ENCODE peak calls at places on chromosomes 13 and 19, in nine cellular contexts. N is Daoy; T is caudate nucleus; C is central memory CD4-positive, alpha-beta T cell; F is NCI-H748 treated with DMSO at 0.1 percent for 48 hours; J is T-helper 1 cell; X is hepatocyte; Q is T-helper 9 cell; B is mesenchymal stem cell. Y is an unnamed sample.

GRCh38 chr13:62919491-62919890 is 1503.8 kb upstream of the PCDH20 start:
- DNase-seq in N (no peak), T (no peak), C (no peak), F (no peak), J (no peak), X (no peak), Q (no peak), B (no peak), Y (no peak)

GRCh38 chr19:1945899-1946298 is 4.9 kb downstream of the CSNK1G2 start:
- DNase-seq in N (peak; percentile 43), T (no peak), C (peak; percentile 21), F (no peak), J (peak; percentile 28), X (peak; percentile 53), Q (no peak), B (peak; percentile 44), Y (no peak)

GRCh38 chr13:85261757-85262346 is 537.4 kb downstream of the SLITRK6 start:
- DNase-seq in N (no peak), T (no peak), C (no peak), F (no peak), J (no peak), X (peak; percentile 20), Q (no peak), B (peak; percentile 33), Y (no peak)

GRCh38 chr13:29502391-29503008 is 93.0 kb downstream of the SLC7A1 start:
- DNase-seq in N (no peak), T (no peak), C (no peak), F (no peak), J (no peak), X (no peak), Q (no peak), B (no peak), Y (no peak)

GRCh38 chr13:114268344-114269280 is 12.8 kb upstream of the UPF3A start:
- DNase-seq in N (no peak), T (no peak), C (no peak), F (no peak), J (no peak), X (no peak), Q (no peak), B (no peak), Y (no peak)

GRCh38 chr19:5539431-5539833 is 28.3 kb downstream of the TINCR start:
- DNase-seq in N (no peak), T (no peak), C (no peak), F (no peak), J (no peak), X (no peak), Q (no peak), B (no peak), Y (no peak)

GRCh38 chr13:33263484-33263883 is 22.1 kb downstream of the STARD13 start:
- DNase-seq in N (no peak), T (no peak), C (no peak), F (no peak), J (no peak), X (no peak), Q (no peak), B (no peak), Y (no peak)

GRCh38 chr13:107864543-107865460 is 350.5 kb downstream of the LIG4 start:
- DNase-seq in N (peak; percentile 51), T (no peak), C (no peak), F (peak; percentile 83), J (no peak), X (peak; percentile 84), Q (no peak), B (peak; percentile 87), Y (no peak)

GRCh38 chr19:15324791-15325519 is 7.4 kb downstream of the BRD4 start:
- DNase-seq in N (no peak), T (no peak), C (no peak), F (no peak), J (no peak), X (no peak), Q (no peak), B (no peak), Y (no peak)

GRCh38 chr13:29936051-29936813 is 85.8 kb upstream of the UBL3 start:
- DNase-seq in N (no peak), T (peak; percentile 69), C (no peak), F (no peak), J (no peak), X (no peak), Q (no peak), B (no peak), Y (no peak)

GRCh38 chr13:51869921-51870320 is 8.2 kb downstream of the CCDC70 start:
- DNase-seq in N (no peak), T (no peak), C (no peak), F (no peak), J (no peak), X (no peak), Q (no peak), B (no peak), Y (no peak)

GRCh38 chr19:52170304-52170703 is 1.1 kb downstream of the ZNF836 start:
- DNase-seq in N (no peak), T (no peak), C (no peak), F (no peak), J (no peak), X (no peak), Q (no peak), B (peak; percentile 18), Y (no peak)

GRCh38 chr13:73943137-73943964 is 190.9 kb downstream of the KLF12 start:
- DNase-seq in N (no peak), T (no peak), C (peak; percentile 55), F (no peak), J (no peak), X (no peak), Q (no peak), B (no peak), Y (no peak)

GRCh38 chr19:54114340-54114826 is 1.1 kb downstream of the TFPT start:
- DNase-seq in N (peak; percentile 78), T (no peak), C (peak; percentile 59), F (no peak), J (peak; percentile 41), X (peak; percentile 45), Q (peak; percentile 40), B (no peak), Y (no peak)

GRCh38 chr13:35888327-35888940 is 242.7 kb downstream of the DCLK1 start:
- DNase-seq in N (peak; percentile 36), T (no peak), C (no peak), F (peak; percentile 92), J (no peak), X (peak; percentile 17), Q (no peak), B (no peak), Y (no peak)

GRCh38 chr13:37058801-37059135 is 720 bp downstream of the SUPT20H start:
- DNase-seq in N (peak; percentile 12), T (no peak), C (peak; percentile 45), F (no peak), J (peak; percentile 22), X (peak; percentile 49), Q (no peak), B (no peak), Y (no peak)

GRCh38 chr13:67069117-67069767 is 160.9 kb downstream of the PCDH9 start:
- DNase-seq in N (no peak), T (no peak), C (no peak), F (no peak), J (no peak), X (no peak), Q (no peak), B (no peak), Y (no peak)

GRCh38 chr13:40271931-40272775 is 394.3 kb downstream of the FOXO1 start:
- DNase-seq in N (peak; percentile 86), T (peak; percentile 37), C (no peak), F (no peak), J (no peak), X (peak; percentile 44), Q (no peak), B (peak; percentile 13), Y (peak; percentile 11)

GRCh38 chr13:77190349-77190748 is 136.5 kb downstream of the MYCBP2 start:
- DNase-seq in N (no peak), T (no peak), C (no peak), F (no peak), J (no peak), X (no peak), Q (no peak), B (no peak), Y (no peak)

GRCh38 chr19:47284324-47284899 is 9.7 kb downstream of the INAFM1 start:
- DNase-seq in N (peak; percentile 46), T (peak; percentile 4), C (peak; percentile 48), F (peak; percentile 70), J (peak; percentile 59), X (peak; percentile 79), Q (peak; percentile 29), B (peak; percentile 61), Y (no peak)

GRCh38 chr19:54959840-54960239 is 6.3 kb upstream of the NLRP2 start:
- DNase-seq in N (peak; percentile 56), T (no peak), C (no peak), F (no peak), J (no peak), X (no peak), Q (no peak), B (no peak), Y (no peak)

GRCh38 chr13:46097015-46097414 is 7.8 kb downstream of the CPB2 start:
- DNase-seq in N (no peak), T (no peak), C (no peak), F (peak; percentile 8), J (no peak), X (no peak), Q (no peak), B (peak; percentile 14), Y (no peak)

GRCh38 chr13:25169951-25170553 is 2.0 kb downstream of the AMER2 start:
- DNase-seq in N (no peak), T (peak; percentile 71), C (no peak), F (no peak), J (no peak), X (no peak), Q (no peak), B (no peak), Y (no peak)

GRCh38 chr13:84917252-84917878 is 881.9 kb downstream of the SLITRK6 start:
- DNase-seq in N (no peak), T (no peak), C (no peak), F (peak; percentile 45), J (no peak), X (peak; percentile 35), Q (no peak), B (peak; percentile 43), Y (no peak)

GRCh38 chr19:54248016-54248601 is 5.5 kb upstream of the LILRA6 start:
- DNase-seq in N (peak; percentile 60), T (peak; percentile 2), C (no peak), F (no peak), J (no peak), X (no peak), Q (no peak), B (no peak), Y (no peak)

GRCh38 chr19:36997152-36997842 is 80.9 kb upstream of the ZNF420 start:
- DNase-seq in N (no peak), T (no peak), C (no peak), F (no peak), J (no peak), X (no peak), Q (no peak), B (no peak), Y (no peak)

GRCh38 chr19:9324584-9324962 is 594 bp downstream of the ZNF559 start:
- DNase-seq in N (no peak), T (no peak), C (no peak), F (no peak), J (no peak), X (no peak), Q (no peak), B (no peak), Y (no peak)

GRCh38 chr13:71873418-71874276 is 6.6 kb upstream of the DACH1 start:
- DNase-seq in N (no peak), T (no peak), C (no peak), F (peak; percentile 96), J (no peak), X (no peak), Q (no peak), B (no peak), Y (no peak)

GRCh38 chr13:51041126-51041525 is 69.9 kb downstream of the C13orf42 start:
- DNase-seq in N (no peak), T (no peak), C (no peak), F (no peak), J (no peak), X (no peak), Q (no peak), B (no peak), Y (no peak)

GRCh38 chr19:51342631-51343569 is 961 bp upstream of the VSIG10L start:
- DNase-seq in N (no peak), T (no peak), C (no peak), F (no peak), J (no peak), X (no peak), Q (no peak), B (no peak), Y (no peak)